ENCODE peak calls at places on chromosomes 3 and 15, in five cellular contexts. W is body of pancreas, B is heart left ventricle, U is psoas muscle, R is dorsolateral prefrontal cortex. K is an unnamed sample.

GRCh38 chr15:74275957-74276356 is 39.8 kb downstream of the CCDC33 start:
- DNase-seq in R (no peak), W (no peak), U (no peak), B (no peak), K (no peak)

GRCh38 chr3:22585504-22585903 is 617.6 kb upstream of the UBE2E2 start:
- DNase-seq in W (no peak), U (no peak), R (no peak), B (no peak), K (peak)

GRCh38 chr3:119173325-119173724 is at the start of gene UPK1B:
- DNase-seq in U (no peak), W (no peak), B (no peak), R (no peak), K (no peak)

GRCh38 chr3:55567615-55568014 is 80.5 kb upstream of the WNT5A start:
- DNase-seq in U (no peak), W (no peak), R (no peak), B (no peak), K (no peak)

GRCh38 chr3:108473711-108474110 is 36.7 kb downstream of the MYH15 start:
- DNase-seq in R (no peak), U (no peak), W (no peak), B (no peak), K (no peak)

GRCh38 chr3:8777201-8777977 is 8.0 kb upstream of the OXTR start:
- DNase-seq in U (no peak), W (no peak), B (no peak), R (no peak), K (no peak)

GRCh38 chr3:169607909-169608308 is 55.6 kb downstream of the MECOM start:
- DNase-seq in R (no peak), W (no peak), B (no peak), U (no peak), K (no peak)

GRCh38 chr3:141860766-141861513 is 15.5 kb upstream of the ATP1B3 start:
- DNase-seq in R (no peak), B (peak), W (no peak), U (no peak), K (no peak)

GRCh38 chr15:38708672-38709188 is 144.1 kb upstream of the RASGRP1 start:
- DNase-seq in R (no peak), B (no peak), W (no peak), U (no peak), K (peak)

GRCh38 chr15:34582461-34583357 is 742 bp downstream of the GOLGA8B start:
- DNase-seq in B (no peak), W (peak), R (no peak), U (peak), K (peak)

GRCh38 chr15:68725736-68726135 is 95.0 kb downstream of the ANP32A start:
- DNase-seq in R (peak), U (peak), B (peak), W (peak), K (peak)

GRCh38 chr15:34984884-34985630 is 3.0 kb downstream of the ZNF770 start:
- DNase-seq in W (no peak), R (no peak), B (no peak), U (peak), K (no peak)

GRCh38 chr3:43699864-43700263 is 9.1 kb downstream of the ABHD5 start:
- DNase-seq in U (no peak), W (no peak), R (no peak), B (no peak), K (peak)

GRCh38 chr15:71806452-71806931 is 3.9 kb upstream of the NR2E3 start:
- DNase-seq in R (no peak), W (peak), U (no peak), B (no peak), K (peak)

GRCh38 chr15:70083946-70084345 is 13.8 kb downstream of the TLE3 start:
- DNase-seq in W (no peak), B (no peak), U (no peak), R (no peak), K (no peak)

GRCh38 chr15:88604972-88605506 is 16.1 kb upstream of the AEN start:
- DNase-seq in R (no peak), U (no peak), B (no peak), W (no peak), K (no peak)

GRCh38 chr3:134476977-134477376 is 8.8 kb downstream of the ANAPC13 start:
- DNase-seq in R (no peak), U (peak), W (no peak), B (peak), K (peak)

GRCh38 chr3:186783731-186784515 is 546 bp downstream of the EIF4A2 start:
- DNase-seq in U (peak), R (peak), W (peak), B (peak), K (peak)

GRCh38 chr3:12719984-12720656 is 38.9 kb downstream of the TMEM40 start:
- DNase-seq in U (peak), B (peak), W (peak), R (peak), K (peak)

GRCh38 chr3:185733980-185734724 is 90.7 kb downstream of the IGF2BP2 start:
- DNase-seq in B (peak), W (peak), R (no peak), U (no peak), K (peak)

GRCh38 chr3:59469948-59470723 is 420.3 kb upstream of the CFAP20DC start:
- DNase-seq in U (no peak), R (no peak), W (no peak), B (no peak), K (peak)

GRCh38 chr3:131530374-131530773 is 27.6 kb upstream of the MRPL3 start:
- DNase-seq in U (no peak), R (no peak), W (no peak), B (no peak), K (no peak)

GRCh38 chr3:99542771-99543518 is 95.4 kb upstream of the COL8A1 start:
- DNase-seq in R (no peak), W (no peak), B (no peak), U (no peak), K (no peak)

GRCh38 chr3:186411994-186412393 is 50.0 kb upstream of the DGKG start:
- DNase-seq in R (no peak), B (no peak), W (no peak), U (no peak), K (no peak)

GRCh38 chr15:58049520-58050227 is 15.8 kb downstream of the ALDH1A2 start:
- DNase-seq in W (no peak), R (no peak), B (no peak), U (no peak), K (no peak)

GRCh38 chr3:30631237-30631961 is 25.0 kb downstream of the TGFBR2 start:
- DNase-seq in R (no peak), B (no peak), U (no peak), W (no peak), K (peak)

GRCh38 chr15:51025454-51025846 is 69.3 kb downstream of the TNFAIP8L3 start:
- DNase-seq in B (no peak), U (no peak), R (no peak), W (no peak), K (no peak)

GRCh38 chr3:137052298-137052697 is 94.5 kb downstream of the IL20RB start:
- DNase-seq in B (no peak), W (no peak), U (no peak), R (no peak), K (no peak)

GRCh38 chr3:54304867-54305266 is 182.5 kb downstream of the CACNA2D3 start:
- DNase-seq in R (no peak), W (peak), B (no peak), U (no peak), K (no peak)

GRCh38 chr3:54313418-54313817 is 191.1 kb downstream of the CACNA2D3 start:
- DNase-seq in U (no peak), W (no peak), B (no peak), R (no peak), K (no peak)

GRCh38 chr3:54307616-54308180 is 185.3 kb downstream of the CACNA2D3 start:
- DNase-seq in U (no peak), W (no peak), B (no peak), R (no peak), K (no peak)

DNA sequence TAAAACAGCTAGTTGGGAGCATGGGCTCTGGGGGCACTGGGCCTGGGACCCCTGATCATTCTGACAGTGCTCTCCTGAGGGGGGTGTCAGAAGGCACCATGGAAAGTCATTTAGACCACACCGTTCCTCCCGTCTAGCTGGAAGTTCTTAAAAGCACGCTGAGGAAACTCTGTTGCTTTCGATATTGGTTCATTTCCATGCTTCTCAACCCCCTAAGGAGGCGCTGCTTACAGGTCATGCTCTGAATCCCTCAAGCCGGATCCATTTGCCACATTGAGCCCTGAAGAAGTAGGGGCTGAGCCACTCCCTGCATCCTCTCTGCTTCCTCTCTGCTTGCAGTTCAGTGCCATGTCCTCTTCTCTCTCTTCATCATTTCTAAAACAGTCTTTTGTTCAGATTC is 187.2 kb downstream of the CACNA2D3 start:
- DNase-seq in U (no peak), B (no peak), W (no peak), R (no peak), K (no peak)
- TF ChIP-seq CTCF in U (no peak), B (no peak), W (no peak), R (no peak), K (no peak)

GRCh38 chr3:195847061-195847950 is 35.6 kb upstream of the MUC4 start:
- DNase-seq in W (no peak), U (peak), B (no peak), R (no peak), K (peak)

GRCh38 chr3:195853036-195853435 is 41.3 kb upstream of the MUC4 start:
- DNase-seq in U (peak), R (no peak), B (no peak), W (no peak), K (no peak)

GRCh38 chr3:195849322-195850074 is 37.8 kb upstream of the MUC4 start:
- DNase-seq in B (no peak), W (no peak), U (peak), R (no peak), K (no peak)

GRCh38 chr3:195853930-195854478 is 42.3 kb upstream of the MUC4 start:
- DNase-seq in R (no peak), W (no peak), B (no peak), U (peak), K (no peak)

DNA sequence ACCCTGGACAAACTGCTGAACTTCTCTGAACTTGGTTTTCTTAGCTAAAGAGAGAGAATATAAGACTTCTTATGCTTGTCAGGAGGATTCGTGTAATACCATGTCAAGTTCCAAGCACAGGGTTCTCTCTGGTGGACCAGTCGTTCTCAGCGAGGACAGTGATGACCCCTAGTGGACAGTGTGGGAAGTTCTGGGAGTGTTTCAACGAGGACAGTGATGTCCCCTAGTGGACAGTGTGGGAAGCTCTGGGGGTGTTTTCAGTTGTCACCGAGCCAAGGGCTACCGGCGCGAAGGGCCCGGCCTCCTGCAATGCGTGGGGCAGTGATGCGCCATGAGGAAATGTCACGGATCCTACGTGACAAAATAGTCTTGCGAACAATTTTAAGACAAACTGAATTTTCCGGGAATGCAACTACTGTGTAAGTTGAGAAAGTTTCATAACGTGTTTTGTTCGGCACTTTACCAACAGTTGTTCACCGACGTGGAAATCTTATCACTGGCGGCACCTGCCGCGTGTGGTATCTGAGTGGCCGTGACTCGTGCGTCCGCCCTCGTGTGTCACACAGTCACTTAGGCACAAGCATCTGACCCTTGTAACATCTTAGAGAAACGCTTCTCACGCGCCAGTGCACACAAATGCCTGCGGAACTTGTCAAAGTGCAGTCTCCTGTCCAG is 39.3 kb upstream of the MUC4 start:
- DNase-seq in U (peak), R (peak), B (peak), W (peak), K (peak)
- H3K4me3 ChIP-seq in U (peak), R (peak), B (no peak), W (no peak), K (no peak)

GRCh38 chr3:96776818-96777217 is 37.6 kb upstream of the EPHA6 start:
- DNase-seq in B (no peak), W (no peak), U (no peak), R (no peak), K (no peak)

DNA sequence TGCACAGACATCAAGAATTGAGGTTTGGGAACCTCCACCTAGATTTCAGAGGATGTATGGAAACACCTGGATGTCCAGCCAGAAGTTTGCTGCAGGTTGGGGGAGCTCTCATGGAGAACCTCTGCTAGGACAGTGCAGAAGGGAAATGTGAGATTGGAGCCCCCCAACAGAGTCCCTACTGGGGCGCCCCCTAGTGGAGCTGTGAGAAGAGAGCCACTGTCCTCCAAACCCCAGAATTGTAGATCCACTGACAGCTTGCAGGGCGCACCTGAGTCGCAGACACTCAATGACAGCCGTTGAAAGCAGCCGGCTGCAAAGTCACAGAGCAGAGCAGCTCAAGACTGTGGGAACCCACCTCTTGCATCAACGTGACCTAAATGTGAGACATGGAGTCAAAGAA is 34.6 kb upstream of the EPHA6 start:
- DNase-seq in U (no peak), R (no peak), B (no peak), W (no peak), K (no peak)
- TF ChIP-seq CTCF in U (no peak), R (no peak), B (no peak), W (no peak), K (no peak)

DNA sequence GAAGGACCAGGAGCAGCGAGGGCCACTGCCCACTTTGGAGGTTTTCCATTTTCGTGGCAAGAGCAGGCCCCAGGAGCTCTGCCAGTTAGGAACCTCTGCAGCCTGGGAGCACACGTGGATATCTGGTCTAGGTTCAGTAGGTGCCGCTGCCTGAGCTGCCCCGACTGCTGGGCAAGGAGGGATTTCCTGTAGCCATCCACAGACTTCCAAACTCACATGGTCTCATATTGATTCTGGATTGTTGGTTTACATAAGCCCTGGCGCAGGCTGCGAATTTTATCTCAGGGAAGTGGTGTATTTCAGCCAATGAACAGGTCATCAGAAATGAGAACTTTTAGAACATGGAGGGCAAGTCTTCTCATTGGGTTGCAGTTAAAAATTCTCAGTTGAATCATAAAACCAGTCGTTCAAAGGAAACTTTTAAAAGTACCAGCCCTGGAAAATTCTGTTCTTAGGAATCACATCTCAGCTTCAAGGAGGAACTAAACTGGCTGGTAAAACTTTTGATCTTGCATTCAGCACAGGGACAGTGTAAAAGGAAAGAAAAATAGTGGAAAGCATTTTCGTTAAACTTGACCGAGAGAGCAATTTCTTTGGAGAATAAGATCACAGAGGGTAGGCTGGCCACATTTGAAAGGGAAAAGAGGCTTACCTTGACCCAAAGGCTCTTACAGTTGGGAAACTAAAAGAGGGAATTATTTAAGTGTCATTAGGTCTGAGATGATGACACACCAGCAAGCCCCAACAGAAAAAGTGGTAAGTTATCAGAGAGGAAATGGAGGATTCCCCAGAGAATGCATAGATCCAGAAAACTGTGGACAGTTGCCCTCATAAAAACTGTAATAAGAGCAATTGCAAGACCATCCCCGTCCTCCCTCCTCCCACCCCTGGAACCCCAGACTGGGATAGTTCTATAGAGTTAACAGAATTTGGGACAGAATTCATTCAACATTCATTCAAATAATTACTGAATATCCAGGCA is 6.4 kb upstream of the RTP3 start:
- DNase-seq in B (no peak), U (no peak), W (peak), R (no peak), K (no peak)
- H3K4me3 ChIP-seq in B (no peak), U (no peak), W (no peak), R (no peak), K (no peak)